ENCODE peak calls at places on chromosomes 1 and 21, in eight cellular contexts. X is tibial artery; P is astrocyte of the spinal cord; T is SW480; S is AG08396; Z is stromal cell of bone marrow; M is NCI-H2107; A is activated T-cell treated with anti-CD3 and anti-CD28 coated beads, Interleukin-2, amount 50 U/mL, for 72 hours. U is an unnamed sample.

GRCh38 chr1:34167091-34167788 is 2.2 kb upstream of the CSMD2 start:
- DNase-seq in P (no peak), X (no peak), Z (no peak), T (no peak), M (no peak), S (no peak), A (no peak), U (no peak)

GRCh38 chr1:60133848-60134247 is 60.3 kb upstream of the C1orf87 start:
- DNase-seq in T (peak; percentile 16), P (peak; percentile 86), M (no peak), S (peak; percentile 44), X (no peak), A (no peak), Z (peak; percentile 71), U (peak; percentile 48)

GRCh38 chr1:9628541-9629444 is 22.7 kb upstream of the PIK3CD start:
- DNase-seq in S (no peak), P (no peak), T (no peak), M (no peak), Z (no peak), X (no peak), A (peak; percentile 80), U (no peak)

GRCh38 chr1:184028854-184029623 is 8.5 kb downstream of the COLGALT2 start:
- DNase-seq in T (no peak), Z (no peak), P (no peak), S (no peak), A (no peak), M (no peak), X (peak; percentile 39), U (no peak)

GRCh38 chr1:197180252-197180878 is 33.9 kb upstream of the ASPM start:
- DNase-seq in M (no peak), A (no peak), P (peak; percentile 73), Z (peak; percentile 41), S (peak; percentile 14), T (peak; percentile 50), X (no peak), U (no peak)

GRCh38 chr21:31482460-31482859 is 138.4 kb upstream of the TIAM1 start:
- DNase-seq in A (no peak), S (no peak), T (no peak), Z (no peak), P (no peak), M (no peak), X (no peak), U (no peak)

GRCh38 chr1:73065585-73065984 is 783.2 kb upstream of the NEGR1 start:
- DNase-seq in T (peak; percentile 1), Z (no peak), P (no peak), S (no peak), M (no peak), A (no peak), X (no peak), U (peak; percentile 99)

GRCh38 chr1:244075247-244075722 is 24.2 kb downstream of the ZBTB18 start:
- DNase-seq in P (no peak), Z (no peak), T (no peak), S (no peak), M (no peak), X (no peak), A (no peak), U (no peak)

GRCh38 chr1:167066333-167067122 is 23.6 kb downstream of the GPA33 start:
- DNase-seq in Z (peak; percentile 24), T (peak; percentile 66), A (peak; percentile 89), S (peak; percentile 89), X (peak; percentile 61), P (peak; percentile 40), M (peak; percentile 52), U (peak; percentile 33)